ENCODE peak calls at places on chromosomes 7 and 10, in eight cellular contexts. D is GM12878, R is ovary, T is A549, V is suprapubic skin, G is stomach, P is transverse colon, H is HepG2. X is an unnamed sample.

GRCh38 chr7:103009466-103010219 is 65.0 kb downstream of the FBXL13 start:
- DNase-seq in D (no peak), R (no peak), T (no peak), V (no peak), G (peak; percentile 37), P (peak; percentile 20), H (no peak), X (no peak)

GRCh38 chr10:4354382-4354812 is 471.6 kb upstream of the AKR1E2 start:
- DNase-seq in D (no peak), R (no peak), T (peak; percentile 28), V (no peak), G (no peak), P (peak; percentile 28), H (no peak), X (no peak)

GRCh38 chr7:93895859-93896258 is 5.3 kb upstream of the TFPI2 start:
- DNase-seq in D (no peak), R (no peak), T (no peak), V (no peak), G (no peak), P (no peak), H (no peak), X (no peak)

GRCh38 chr10:97564776-97565175 is 7.8 kb upstream of the ANKRD2 start:
- DNase-seq in D (no peak), R (no peak), T (no peak), V (no peak), G (no peak), P (no peak), H (no peak), X (no peak)

GRCh38 chr7:45691155-45691656 is 117.0 kb downstream of the ADCY1 start:
- DNase-seq in D (no peak), R (no peak), T (peak; percentile 43), V (peak; percentile 29), G (peak; percentile 26), P (no peak), H (peak; percentile 99), X (no peak)

GRCh38 chr10:130458509-130458908 is 322.3 kb downstream of the GLRX3 start:
- DNase-seq in D (no peak), R (no peak), T (no peak), V (no peak), G (no peak), P (no peak), H (no peak), X (no peak)

GRCh38 chr7:81462672-81463071 is 307.2 kb downstream of the HGF start:
- DNase-seq in D (no peak), R (no peak), T (peak; percentile 75), V (no peak), G (no peak), P (no peak), H (no peak), X (no peak)

GRCh38 chr7:141150465-141150864 is 76.6 kb downstream of the TMEM178B start:
- DNase-seq in D (no peak), R (no peak), T (no peak), V (no peak), G (no peak), P (no peak), H (no peak), X (no peak)

GRCh38 chr7:55409474-55410225 is 44.5 kb downstream of the LANCL2 start:
- DNase-seq in D (peak; percentile 1), R (no peak), T (no peak), V (no peak), G (no peak), P (no peak), H (no peak), X (no peak)

GRCh38 chr10:111707066-111707465 is 476.5 kb downstream of the GPAM start:
- DNase-seq in D (no peak), R (no peak), T (no peak), V (no peak), G (no peak), P (no peak), H (no peak), X (no peak)

GRCh38 chr10:111706331-111706730 is 477.2 kb downstream of the GPAM start:
- DNase-seq in D (no peak), R (no peak), T (no peak), V (no peak), G (no peak), P (no peak), H (no peak), X (no peak)

GRCh38 chr10:111705026-111705425 is 478.5 kb downstream of the GPAM start:
- DNase-seq in D (no peak), R (no peak), T (no peak), V (no peak), G (no peak), P (no peak), H (no peak), X (no peak)

GRCh38 chr10:111709630-111710029 is 473.9 kb downstream of the GPAM start:
- DNase-seq in D (no peak), R (no peak), T (no peak), V (no peak), G (no peak), P (no peak), H (no peak), X (no peak)
- TF ChIP-seq EP300 in D (no peak), R (no peak), T (no peak), V (no peak), G (no peak), P (no peak), H (no peak), X (no peak)

GRCh38 chr10:70967591-70968588 is 79.5 kb upstream of the PCBD1 start:
- DNase-seq in D (no peak), R (no peak), T (no peak), V (no peak), G (no peak), P (no peak), H (no peak), X (no peak)
- TF ChIP-seq EP300 in D (no peak), R (no peak), T (no peak), V (no peak), G (no peak), P (no peak), H (no peak), X (no peak)

DNA sequence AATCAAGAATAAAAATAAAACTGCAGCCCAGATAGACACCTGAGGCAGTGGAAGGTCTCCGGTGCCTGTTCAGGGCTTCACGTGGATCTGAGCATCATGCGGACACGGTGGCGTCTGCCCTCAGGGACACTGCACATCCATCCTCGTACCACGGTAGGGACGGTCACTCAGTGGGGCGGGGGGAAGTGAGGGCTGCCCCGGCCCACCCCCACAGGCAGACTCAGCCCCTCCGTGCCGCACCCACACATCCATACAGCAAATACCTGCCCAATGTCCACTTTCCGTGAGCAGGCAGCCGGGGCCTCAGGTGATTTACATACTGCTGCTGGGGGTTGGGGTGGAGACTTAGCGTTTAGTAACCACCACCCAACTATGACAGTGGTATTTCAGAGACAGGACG is 207.8 kb downstream of the DIP2C start:
- DNase-seq in D (no peak), R (no peak), T (no peak), V (no peak), G (no peak), P (no peak), H (no peak), X (no peak)
- TF ChIP-seq EP300 in D (no peak), R (no peak), T (no peak), V (no peak), G (no peak), P (no peak), H (no peak), X (no peak)

GRCh38 chr10:37952051-37952815 is 24.2 kb downstream of the ZNF25 start:
- DNase-seq in D (no peak), R (no peak), T (no peak), V (no peak), G (no peak), P (no peak), H (no peak), X (no peak)

GRCh38 chr10:37952926-37953325 is 23.5 kb downstream of the ZNF25 start:
- DNase-seq in D (no peak), R (no peak), T (no peak), V (no peak), G (no peak), P (no peak), H (no peak), X (no peak)

GRCh38 chr10:37947526-37947925 is 28.9 kb downstream of the ZNF25 start:
- DNase-seq in D (no peak), R (no peak), T (no peak), V (no peak), G (no peak), P (no peak), H (no peak), X (no peak)

GRCh38 chr10:37948210-37948609 is 28.2 kb downstream of the ZNF25 start:
- DNase-seq in D (no peak), R (no peak), T (no peak), V (no peak), G (no peak), P (no peak), H (no peak), X (no peak)
- TF ChIP-seq EP300 in D (no peak), R (no peak), T (no peak), V (no peak), G (no peak), P (no peak), H (no peak), X (no peak)

DNA sequence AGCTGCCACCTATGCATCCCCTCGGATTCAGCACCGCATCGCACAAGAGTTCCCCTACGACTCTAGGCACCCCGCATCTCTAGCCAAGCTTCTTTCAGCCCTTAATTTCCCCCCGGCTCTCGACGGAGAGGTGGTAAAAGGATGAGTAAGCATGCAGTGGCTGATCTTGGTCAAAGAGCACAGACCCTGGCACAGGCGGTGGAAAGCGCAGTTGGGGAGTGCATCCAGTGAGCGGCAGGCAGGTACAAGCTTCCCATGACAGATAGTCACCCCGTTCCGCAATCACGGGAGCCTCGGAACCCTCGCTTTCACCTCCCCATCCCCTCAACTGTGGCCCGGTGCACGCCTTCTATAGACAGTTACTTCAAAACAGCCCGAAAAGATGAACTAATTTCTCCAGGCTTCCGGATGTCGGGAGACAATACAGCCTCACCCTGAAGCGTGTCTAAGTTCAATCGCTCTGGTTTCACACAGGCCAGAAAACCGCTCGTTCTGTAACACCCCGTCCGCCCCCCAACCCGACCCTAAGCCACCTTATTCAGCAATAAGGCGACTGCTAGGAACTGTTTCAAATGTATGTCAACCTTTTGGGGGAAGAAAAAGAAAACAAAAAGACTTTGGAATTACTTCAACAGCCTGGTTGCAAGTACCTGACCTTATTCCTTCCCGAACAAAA is 1.5 kb downstream of the RHEB start:
- DNase-seq in D (no peak), R (peak; percentile 67), T (peak; percentile 54), V (no peak), G (peak; percentile 33), P (peak; percentile 75), H (peak; percentile 44), X (no peak)
- TF ChIP-seq EP300 in D (no peak), R (no peak), T (no peak), V (no peak), G (no peak), P (no peak), H (no peak), X (no peak)

X was measured in tibial nerve.